ENCODE peak calls at places on chromosomes 3 and 15, in four cellular contexts. U is GM20000, K is HTR-8/SVneo, E is M059J. Y is an unnamed sample.

GRCh38 chr15:98667521-98668179 is 19.3 kb downstream of the IGF1R start:
- DNase-seq in K (no peak), U (no peak), E (no peak), Y (no peak)

GRCh38 chr15:90597477-90598052 is 67.8 kb downstream of the CRTC3 start:
- DNase-seq in K (no peak), E (no peak), U (peak), Y (no peak)

GRCh38 chr3:15010664-15011063 is 54.5 kb downstream of the MRPS25 start:
- DNase-seq in U (no peak), K (no peak), E (no peak), Y (no peak)

GRCh38 chr3:66220066-66220465 is 735 bp upstream of the SLC25A26 start:
- DNase-seq in K (no peak), U (no peak), E (no peak), Y (no peak)

GRCh38 chr3:132730891-132731580 is 8.8 kb upstream of the NPHP3 start:
- DNase-seq in U (peak), E (peak), K (peak), Y (no peak)

GRCh38 chr3:197417451-197417850 is 119.0 kb upstream of the DLG1 start:
- DNase-seq in E (no peak), U (no peak), K (no peak), Y (peak)

GRCh38 chr15:63892794-63893441 is 59.2 kb upstream of the HERC1 start:
- DNase-seq in E (no peak), K (no peak), U (no peak), Y (no peak)

GRCh38 chr15:98120561-98120960 is 160.1 kb downstream of the ARRDC4 start:
- DNase-seq in E (peak), U (no peak), K (no peak), Y (no peak)

GRCh38 chr15:36632196-36632595 is 52.8 kb downstream of the CDIN1 start:
- DNase-seq in E (peak), K (peak), U (no peak), Y (no peak)

GRCh38 chr15:64209680-64210334 is 47.0 kb upstream of the PPIB start:
- DNase-seq in U (peak), E (peak), K (peak), Y (no peak)

GRCh38 chr3:196965804-196966173 is 2.8 kb downstream of the PIGZ start:
- DNase-seq in U (no peak), E (no peak), K (no peak), Y (no peak)

GRCh38 chr15:55289011-55289572 is 521 bp downstream of the RAB27A start:
- DNase-seq in K (no peak), E (peak), U (peak), Y (no peak)

GRCh38 chr3:157785071-157785826 is 282.0 kb upstream of the VEPH1 start:
- DNase-seq in K (peak), U (no peak), E (peak), Y (no peak)

GRCh38 chr3:128665362-128666021 is 14.9 kb upstream of the RPN1 start:
- DNase-seq in K (no peak), U (no peak), E (no peak), Y (no peak)

GRCh38 chr3:21954709-21955108 is 203.7 kb upstream of the ZNF385D start:
- DNase-seq in E (peak), K (no peak), U (no peak), Y (no peak)

GRCh38 chr15:67543348-67543718 is 830 bp downstream of the MAP2K5 start:
- DNase-seq in E (peak), K (peak), U (no peak), Y (no peak)

GRCh38 chr15:76752549-76752948 is 152.6 kb downstream of the SCAPER start:
- DNase-seq in U (no peak), K (no peak), E (no peak), Y (no peak)

GRCh38 chr3:135444058-135444457 is 521.5 kb upstream of the PPP2R3A start:
- DNase-seq in U (no peak), E (no peak), K (no peak), Y (no peak)

GRCh38 chr15:57356636-57357035 is 19.7 kb upstream of the CGNL1 start:
- DNase-seq in E (peak), K (peak), U (no peak), Y (no peak)

GRCh38 chr15:68678746-68679145 is 100.0 kb downstream of the CORO2B start:
- DNase-seq in U (no peak), K (no peak), E (no peak), Y (no peak)

GRCh38 chr15:61621146-61621545 is 392.0 kb upstream of the RORA start:
- DNase-seq in U (peak), E (peak), K (peak), Y (no peak)

GRCh38 chr3:119175869-119176756 is 2.7 kb downstream of the UPK1B start:
- DNase-seq in K (no peak), E (peak), U (no peak), Y (no peak)

GRCh38 chr3:58009749-58010535 is 1.7 kb downstream of the FLNB start:
- DNase-seq in U (no peak), K (no peak), E (no peak), Y (no peak)

GRCh38 chr3:172666181-172666872 is 44.5 kb downstream of the NCEH1 start:
- DNase-seq in K (no peak), U (no peak), E (no peak), Y (no peak)

GRCh38 chr3:122609798-122610559 is 32.5 kb downstream of the PARP15 start:
- DNase-seq in K (peak), E (peak), U (peak), Y (no peak)

GRCh38 chr15:50907866-50908208 is 646 bp upstream of the AP4E1 start:
- DNase-seq in E (peak), U (peak), K (no peak), Y (no peak)

GRCh38 chr3:32325957-32326356 is 65.7 kb upstream of the CMTM7 start:
- DNase-seq in U (no peak), K (no peak), E (peak), Y (no peak)

GRCh38 chr3:98897701-98898100 is 3.8 kb downstream of the DCBLD2 start:
- DNase-seq in E (no peak), K (no peak), U (no peak), Y (no peak)

GRCh38 chr3:123383101-123384053 is 65.5 kb downstream of the ADCY5 start:
- DNase-seq in E (peak), K (peak), U (no peak), Y (no peak)

Y was measured in pulmonary artery endothelial cell.